ENCODE peak calls at places on chromosomes 1 and 21, in eight cellular contexts. B is transverse colon, K is esophagus squamous epithelium, O is right cardiac atrium, C is right atrium auricular region, J is brain microvascular endothelial cell, D is HFF-Myc, L is fibroblast of pulmonary artery. I is an unnamed sample.

GRCh38 chr1:172203135-172203823 is 217.2 kb upstream of the C1orf105 start:
- DNase-seq in L (no peak), B (no peak), C (no peak), O (no peak), K (no peak), J (peak), D (no peak), I (peak)

GRCh38 chr1:94324168-94324544 is 86.8 kb upstream of the ARHGAP29 start:
- DNase-seq in D (no peak), B (no peak), J (no peak), O (no peak), K (no peak), C (no peak), L (no peak), I (peak)

GRCh38 chr21:41819856-41820281 is 53.0 kb upstream of the RIPK4 start:
- DNase-seq in C (no peak), B (no peak), J (no peak), K (no peak), L (no peak), O (no peak), D (no peak), I (no peak)

GRCh38 chr21:31671146-31671716 is 11.7 kb downstream of the SOD1 start:
- DNase-seq in C (no peak), O (no peak), J (no peak), D (no peak), L (no peak), K (no peak), B (no peak), I (no peak)

GRCh38 chr1:165174485-165174884 is 182.0 kb downstream of the LMX1A start:
- DNase-seq in J (no peak), C (no peak), K (no peak), L (no peak), O (no peak), B (no peak), D (no peak), I (no peak)

GRCh38 chr1:78005755-78006154 is 1.0 kb downstream of the DNAJB4 start:
- DNase-seq in D (peak), L (peak), O (no peak), B (peak), J (peak), K (no peak), C (no peak), I (peak)

GRCh38 chr1:181661569-181661968 is 178.3 kb downstream of the CACNA1E start:
- DNase-seq in C (no peak), B (no peak), J (no peak), D (no peak), K (no peak), L (no peak), O (no peak), I (no peak)

GRCh38 chr1:230394134-230394533 is 32.0 kb downstream of the PGBD5 start:
- DNase-seq in J (no peak), B (no peak), D (no peak), O (no peak), L (no peak), C (no peak), K (no peak), I (no peak)

GRCh38 chr1:53408755-53409129 is 50.5 kb upstream of the DMRTB1 start:
- DNase-seq in B (no peak), K (no peak), J (no peak), C (no peak), D (no peak), L (no peak), O (no peak), I (no peak)

GRCh38 chr1:59477867-59478266 is 181.0 kb downstream of the FGGY start:
- DNase-seq in D (no peak), K (no peak), J (no peak), O (no peak), C (no peak), B (no peak), L (no peak), I (no peak)

GRCh38 chr21:33975548-33976081 is 60.0 kb upstream of the ATP5PO start:
- DNase-seq in B (peak), C (no peak), L (no peak), K (no peak), J (peak), O (no peak), D (no peak), I (no peak)

DNA sequence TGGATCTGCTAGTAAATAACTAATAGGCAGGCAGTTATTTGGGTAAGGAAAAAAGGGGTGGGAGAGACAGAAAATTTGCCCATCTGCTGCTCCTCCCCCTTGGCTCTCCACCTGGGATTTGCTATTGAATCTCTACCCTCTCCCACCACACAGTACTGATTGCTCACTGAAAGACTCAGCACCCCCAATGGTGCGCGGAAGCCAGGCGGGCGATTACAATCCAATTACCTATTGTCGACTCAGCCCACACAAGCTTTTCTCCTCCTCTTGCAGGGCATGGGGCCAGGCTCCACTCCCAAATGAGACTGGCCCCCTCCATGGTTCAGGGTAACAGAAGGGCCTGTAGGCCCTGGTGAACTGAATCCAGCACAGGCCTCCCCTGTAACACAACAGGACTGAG is 2.7 kb upstream of the HMGN2 start:
- DNase-seq in C (no peak), K (no peak), B (no peak), L (no peak), D (no peak), J (no peak), O (no peak), I (no peak)
- H3K4me3 ChIP-seq in C (no peak), K (no peak), B (no peak), L (no peak), D (no peak), J (no peak), O (no peak), I (no peak)

GRCh38 chr1:118987431-118988185 is 535 bp downstream of the TBX15 start:
- DNase-seq in J (no peak), O (peak), D (no peak), K (no peak), C (no peak), L (no peak), B (no peak), I (peak)

GRCh38 chr1:118988186-118989005 is at the start of gene TBX15:
- DNase-seq in B (no peak), O (peak), D (no peak), C (no peak), J (peak), L (no peak), K (no peak), I (peak)

GRCh38 chr1:118989878-118990378 is 1.8 kb upstream of the TBX15 start:
- DNase-seq in J (peak), K (no peak), L (peak), B (no peak), D (no peak), C (no peak), O (no peak), I (peak)

GRCh38 chr1:118990513-118991131 is 2.5 kb upstream of the TBX15 start:
- DNase-seq in C (no peak), O (no peak), D (no peak), K (no peak), L (no peak), J (no peak), B (no peak), I (peak)

DNA sequence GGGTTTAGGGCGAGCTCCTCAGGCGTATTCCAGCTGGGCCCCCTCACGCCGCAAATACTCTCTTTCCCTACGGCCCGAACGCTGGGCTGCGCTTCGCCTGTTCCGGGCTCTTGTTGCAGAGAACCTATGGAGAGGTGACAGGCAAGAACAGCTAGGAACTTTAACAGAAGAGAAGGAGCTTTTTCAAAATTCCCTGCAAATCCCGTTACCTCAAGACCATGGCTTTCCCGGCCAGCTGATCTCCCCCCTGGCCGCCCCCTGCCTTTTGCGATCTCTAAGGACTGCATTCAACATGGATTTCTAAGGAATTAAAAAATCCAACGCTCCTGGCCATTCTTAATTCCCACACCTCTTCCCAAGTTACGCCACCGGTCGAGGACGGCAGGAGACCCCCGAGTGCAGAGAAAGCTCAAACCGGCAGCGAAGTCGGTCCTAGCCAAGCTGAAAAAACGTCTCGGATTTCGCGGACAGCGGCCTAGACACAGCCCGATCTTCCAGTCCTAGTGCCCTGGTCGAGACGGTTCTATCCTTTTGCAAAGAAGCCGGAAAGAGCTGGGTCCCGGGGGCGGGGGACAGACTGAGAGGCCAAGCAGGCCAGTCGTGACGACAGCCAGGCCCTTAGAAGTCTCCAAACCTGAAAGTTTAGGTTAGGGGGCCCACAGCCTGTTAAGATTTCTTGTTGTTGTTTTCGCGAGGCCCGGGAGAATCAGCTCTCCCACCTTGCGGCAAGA is 1.0 kb upstream of the TBX15 start:
- DNase-seq in C (no peak), L (no peak), J (peak), D (no peak), B (no peak), O (no peak), K (no peak), I (peak)
- H3K4me3 ChIP-seq in C (no peak), L (no peak), J (peak), D (no peak), B (no peak), O (no peak), K (no peak), I (peak)

GRCh38 chr1:90704817-90705216 is 12.3 kb downstream of the BARHL2 start:
- DNase-seq in L (no peak), D (no peak), K (no peak), B (no peak), O (no peak), C (no peak), J (no peak), I (no peak)

GRCh38 chr1:90707363-90707710 is 9.8 kb downstream of the BARHL2 start:
- DNase-seq in K (no peak), D (no peak), O (peak), J (no peak), B (peak), L (peak), C (no peak), I (peak)

GRCh38 chr1:90705910-90706309 is 11.2 kb downstream of the BARHL2 start:
- DNase-seq in J (no peak), O (no peak), B (no peak), K (no peak), L (no peak), C (no peak), D (no peak), I (no peak)

GRCh38 chr1:90708236-90708786 is 8.8 kb downstream of the BARHL2 start:
- DNase-seq in J (no peak), L (no peak), B (no peak), O (no peak), D (no peak), K (no peak), C (no peak), I (no peak)

GRCh38 chr1:90706437-90707362 is 10.4 kb downstream of the BARHL2 start:
- DNase-seq in L (no peak), J (no peak), B (no peak), O (peak), K (no peak), D (no peak), C (no peak), I (no peak)
- H3K4me3 ChIP-seq in L (no peak), J (no peak), B (no peak), O (peak), K (peak), D (no peak), C (peak), I (no peak)

DNA sequence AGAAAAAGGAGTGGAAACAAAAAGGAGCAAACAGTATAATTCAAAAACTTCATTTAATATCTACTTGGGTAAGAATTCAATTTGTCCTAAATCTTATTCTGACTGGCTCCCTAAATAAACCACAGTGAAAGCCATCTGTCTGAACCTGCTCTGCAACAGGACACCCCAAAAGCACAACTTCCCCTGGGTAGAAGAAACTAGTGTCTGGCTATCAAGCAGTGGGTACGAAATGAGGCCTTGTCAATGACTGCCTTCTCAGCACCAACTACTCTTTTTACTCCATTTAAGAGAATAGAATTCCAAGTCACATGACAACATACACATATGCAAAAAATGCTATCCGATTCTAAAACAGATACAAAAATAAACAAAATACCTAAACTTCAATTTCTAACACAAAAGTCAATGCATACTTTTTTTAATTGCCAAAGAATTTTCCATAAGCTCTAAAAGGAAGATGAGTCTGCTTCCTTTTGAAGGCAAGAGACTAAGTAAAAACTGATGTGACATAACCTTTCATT is 206.8 kb downstream of the SLC45A1 start:
- DNase-seq in D (no peak), L (no peak), J (no peak), C (no peak), O (no peak), K (no peak), B (no peak), I (peak)
- H3K4me3 ChIP-seq in D (peak), L (peak), J (no peak), C (peak), O (peak), K (peak), B (no peak), I (peak)

DNA sequence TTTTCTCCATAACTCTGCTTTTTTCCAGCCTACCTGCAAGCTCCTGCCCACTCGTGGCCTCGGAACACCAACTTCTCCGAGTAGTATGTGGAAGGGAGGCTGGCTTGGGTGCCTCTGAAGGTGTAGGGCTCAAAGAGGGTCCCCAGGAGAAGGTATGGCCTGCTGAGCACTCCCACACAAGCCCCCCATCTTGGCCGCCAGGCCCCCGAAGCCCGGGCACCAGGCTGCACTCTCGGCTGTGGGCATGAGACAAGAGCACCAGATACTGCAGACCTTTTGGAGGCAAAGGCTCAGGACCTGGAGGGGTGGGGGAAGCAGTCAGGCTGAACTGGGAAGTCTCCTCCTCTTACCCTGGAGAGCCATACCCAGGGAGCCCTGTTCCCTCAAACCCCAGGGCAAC is 1.7 kb downstream of the ZNF692 start:
- DNase-seq in C (peak), J (no peak), O (peak), L (no peak), B (no peak), K (no peak), D (no peak), I (no peak)
- H3K4me3 ChIP-seq in C (no peak), J (no peak), O (no peak), L (no peak), B (no peak), K (no peak), D (peak), I (no peak)

GRCh38 chr21:35343046-35343816 is 294.1 kb upstream of the RUNX1 start:
- DNase-seq in K (no peak), B (no peak), O (no peak), C (no peak), J (no peak), L (peak), D (no peak), I (no peak)
- H3K4me3 ChIP-seq in K (no peak), B (no peak), O (no peak), C (no peak), J (no peak), L (no peak), D (no peak), I (no peak)

GRCh38 chr1:92877792-92878191 is 46.0 kb downstream of the RPL5 start:
- DNase-seq in D (no peak), O (no peak), J (peak), K (no peak), B (no peak), C (no peak), L (no peak), I (peak)
- H3K4me3 ChIP-seq in D (no peak), O (no peak), J (no peak), K (no peak), B (no peak), C (no peak), L (no peak), I (no peak)

GRCh38 chr1:173475564-173476196 is 1.5 kb upstream of the PRDX6 start:
- DNase-seq in L (peak), K (no peak), B (peak), O (no peak), C (no peak), J (peak), D (no peak), I (peak)

GRCh38 chr1:173473599-173474011 is 3.5 kb upstream of the PRDX6 start:
- DNase-seq in O (no peak), K (no peak), L (peak), C (no peak), B (no peak), J (peak), D (peak), I (peak)

GRCh38 chr1:173476664-173477285 is 360 bp upstream of the PRDX6 start:
- DNase-seq in B (peak), K (peak), C (peak), L (peak), O (peak), J (peak), D (peak), I (peak)

GRCh38 chr1:173476197-173476663 is 905 bp upstream of the PRDX6 start:
- DNase-seq in O (no peak), J (no peak), C (no peak), D (no peak), K (no peak), L (no peak), B (no peak), I (no peak)

GRCh38 chr1:173474097-173474779 is 2.9 kb upstream of the PRDX6 start:
- DNase-seq in L (peak), D (no peak), K (no peak), O (no peak), B (peak), J (no peak), C (no peak), I (peak)
- H3K4me3 ChIP-seq in L (no peak), D (no peak), K (no peak), O (no peak), B (no peak), J (peak), C (no peak), I (no peak)

GRCh38 chr1:22570140-22570909 is 7.0 kb downstream of the EPHA8 start:
- DNase-seq in D (no peak), O (no peak), C (no peak), J (no peak), B (no peak), L (no peak), K (no peak), I (no peak)
- H3K4me3 ChIP-seq in D (no peak), O (no peak), C (no peak), J (no peak), B (no peak), L (no peak), K (no peak), I (no peak)

I was measured in choroid plexus epithelial cell.